ENCODE peak calls at places on chromosomes 4 and X, in eight cellular contexts. U is glutamatergic neuron, V is A549, X is kidney epithelial cell, G is endothelial cell, H is fibroblast of the aortic adventitia, P is neural crest cell, E is progenitor cell of endocrine pancreas. N is an unnamed sample.

GRCh38 chr4:48372272-48372671 is 30.9 kb downstream of the SLAIN2 start:
- DNase-seq in X (no peak), V (no peak), G (no peak), P (no peak), U (no peak), E (no peak), H (no peak), N (no peak)

GRCh38 chr4:94757192-94758140 is at the start of gene BMPR1B:
- DNase-seq in U (peak; percentile 22), G (peak; percentile 36), E (peak; percentile 39), V (no peak), H (peak; percentile 80), P (peak; percentile 42), X (peak; percentile 42), N (peak; percentile 44)

GRCh38 chr4:108080752-108081151 is 88.0 kb downstream of the LEF1 start:
- DNase-seq in P (no peak), G (no peak), U (no peak), E (no peak), H (no peak), X (no peak), V (no peak), N (no peak)

GRCh38 chr4:113847710-113848109 is 86.2 kb upstream of the CAMK2D start:
- DNase-seq in X (no peak), E (no peak), V (no peak), G (no peak), P (no peak), U (no peak), H (no peak), N (no peak)

GRCh38 chrX:102765217-102765616 is 44.7 kb downstream of the GPRASP3 start:
- DNase-seq in V (no peak), P (no peak), U (no peak), E (no peak), H (peak; percentile 88), G (no peak), X (no peak), N (peak; percentile 58)

GRCh38 chrX:150697641-150698040 is 4.4 kb downstream of the MTMR1 start:
- DNase-seq in X (no peak), G (no peak), H (no peak), E (no peak), P (no peak), V (no peak), U (no peak), N (no peak)

GRCh38 chrX:119763175-119763574 is 4.8 kb downstream of the SOWAHD start:
- DNase-seq in G (no peak), P (no peak), E (no peak), U (no peak), X (peak; percentile 47), H (peak; percentile 79), V (no peak), N (peak; percentile 77)

GRCh38 chr4:23135792-23136645 is 443.3 kb downstream of the GBA3 start:
- DNase-seq in E (no peak), G (peak; percentile 43), X (peak; percentile 10), U (no peak), P (peak; percentile 39), V (peak; percentile 2), H (peak; percentile 45), N (peak; percentile 59)

GRCh38 chrX:37380920-37381319 is 31.8 kb downstream of the PRRG1 start:
- DNase-seq in P (no peak), H (peak; percentile 83), G (no peak), E (no peak), V (peak; percentile 2), U (no peak), X (peak; percentile 63), N (peak; percentile 67)

GRCh38 chrX:136260801-136261200 is 9.6 kb upstream of the MAP7D3 start:
- DNase-seq in U (no peak), V (no peak), H (peak; percentile 62), P (no peak), E (no peak), G (no peak), X (no peak), N (no peak)

GRCh38 chrX:67601771-67602170 is 58.0 kb downstream of the AR start:
- DNase-seq in G (no peak), P (no peak), U (no peak), H (no peak), E (no peak), V (no peak), X (no peak), N (no peak)

GRCh38 chr4:3192827-3193226 is 56.1 kb upstream of the MSANTD1 start:
- DNase-seq in H (no peak), G (no peak), U (no peak), V (no peak), P (no peak), X (no peak), E (no peak), N (no peak)

GRCh38 chr4:76361689-76362412 is 55.3 kb downstream of the STBD1 start:
- DNase-seq in U (no peak), G (no peak), H (no peak), P (no peak), X (no peak), E (no peak), V (no peak), N (no peak)

DNA sequence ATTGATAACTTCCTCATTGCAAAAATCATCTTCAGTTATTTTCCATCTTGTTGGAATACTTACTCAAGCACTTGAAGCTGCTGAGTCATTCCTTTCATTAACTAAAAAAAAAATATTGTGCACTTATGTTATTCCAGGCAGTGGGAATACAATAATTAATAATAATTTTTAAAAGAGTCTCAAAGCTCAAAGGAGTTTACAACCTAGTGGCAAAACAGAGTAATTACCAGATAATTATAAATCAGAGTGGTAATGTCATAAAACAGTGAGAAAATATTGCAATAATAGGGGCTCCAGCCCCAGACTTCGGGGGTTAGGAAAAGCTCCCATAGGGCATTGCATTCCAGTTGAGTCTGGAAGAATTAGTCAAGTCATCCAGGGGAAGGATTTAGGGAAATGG is 79.6 kb downstream of the DDX53 start:
- DNase-seq in X (no peak), G (no peak), E (no peak), P (no peak), U (no peak), V (no peak), H (no peak), N (no peak)
- TF ChIP-seq CTCF in X (peak; percentile 6), G (peak; percentile 38), E (no peak), P (peak; percentile 39), U (peak; percentile 20), V (no peak), H (no peak), N (no peak)

GRCh38 chrX:56564921-56565861 is 1.8 kb downstream of the UBQLN2 start:
- DNase-seq in P (no peak), U (peak; percentile 17), V (no peak), E (no peak), X (no peak), H (no peak), G (no peak), N (no peak)

GRCh38 chrX:56564182-56564885 is 907 bp downstream of the UBQLN2 start:
- DNase-seq in H (peak; percentile 37), U (peak; percentile 20), G (no peak), P (no peak), X (peak; percentile 31), E (no peak), V (no peak), N (peak; percentile 13)

DNA sequence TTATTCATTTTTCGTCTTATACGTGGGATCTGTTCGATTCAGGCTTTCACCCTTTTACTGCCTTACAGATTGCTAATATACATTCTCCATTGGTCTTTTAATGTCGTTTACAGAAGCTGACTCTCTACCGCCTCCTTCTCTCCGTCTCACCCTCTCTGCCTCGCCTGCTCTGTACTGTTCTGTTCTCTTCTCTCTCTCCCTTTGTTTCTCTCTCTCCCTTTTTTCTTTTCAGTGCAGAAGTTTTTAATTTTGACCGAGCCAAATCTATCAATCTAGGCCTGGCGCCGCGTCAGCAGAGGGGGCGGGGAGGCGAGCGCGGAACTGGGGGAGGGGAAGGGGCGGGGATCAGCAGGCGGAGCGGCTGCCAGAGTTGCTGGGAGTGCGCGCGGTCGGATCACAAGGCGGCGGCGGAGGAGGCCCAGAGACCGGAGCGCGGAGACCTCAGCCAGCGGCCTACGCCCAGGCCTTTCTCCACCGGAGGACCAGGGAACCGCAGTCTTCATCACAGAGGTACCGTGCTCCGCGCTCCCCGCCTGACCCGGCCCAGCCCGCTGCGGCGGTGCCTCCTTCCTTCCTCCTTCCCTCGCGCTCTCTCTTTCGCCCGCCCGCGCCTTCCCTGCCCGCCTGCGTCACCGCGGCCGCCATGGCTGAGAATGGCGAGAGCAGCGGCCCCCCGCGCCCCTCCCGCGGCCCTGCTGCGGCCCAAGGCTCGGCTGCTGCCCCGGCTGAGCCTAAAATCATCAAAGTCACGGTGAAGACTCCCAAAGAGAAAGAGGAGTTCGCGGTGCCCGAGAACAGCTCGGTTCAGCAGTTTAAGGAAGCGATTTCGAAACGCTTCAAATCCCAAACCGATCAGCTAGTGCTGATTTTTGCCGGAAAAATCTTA is at the start of gene UBQLN2:
- DNase-seq in H (peak; percentile 80), P (peak; percentile 50), V (no peak), U (peak; percentile 86), G (peak; percentile 70), E (peak; percentile 51), X (no peak), N (peak; percentile 57)
- TF ChIP-seq CTCF in H (peak; percentile 50), P (peak; percentile 28), V (no peak), U (no peak), G (no peak), E (peak; percentile 10), X (peak; percentile 25), N (peak; percentile 49)

DNA sequence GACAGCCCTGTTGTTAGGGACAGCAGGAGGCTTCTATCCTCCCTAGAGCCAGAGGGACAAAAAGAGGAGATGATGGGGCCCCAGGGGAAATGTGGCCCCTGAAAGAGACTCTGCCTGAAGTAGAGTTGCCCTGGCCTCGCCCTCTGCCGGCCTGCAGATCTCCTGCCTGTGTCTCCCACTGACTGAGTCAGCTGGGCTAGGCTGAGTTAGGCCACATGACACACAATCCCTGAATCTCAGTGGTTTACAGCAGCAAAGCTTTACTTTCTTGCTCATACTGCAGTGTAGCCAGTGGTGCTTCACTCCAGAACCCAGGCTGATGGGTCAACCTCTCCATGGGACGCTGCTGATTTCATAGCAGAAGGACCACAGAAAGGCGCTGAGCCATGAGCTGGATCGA is 23.5 kb downstream of the DRD5 start:
- DNase-seq in V (no peak), H (no peak), U (no peak), X (no peak), P (no peak), G (no peak), E (no peak), N (no peak)
- TF ChIP-seq CTCF in V (no peak), H (no peak), U (no peak), X (no peak), P (no peak), G (no peak), E (no peak), N (no peak)

GRCh38 chrX:47202316-47202715 is 8.7 kb downstream of the UBA1 start:
- DNase-seq in P (no peak), E (no peak), V (no peak), U (no peak), G (no peak), H (no peak), X (no peak), N (no peak)

GRCh38 chrX:47202877-47203276 is 9.2 kb downstream of the UBA1 start:
- DNase-seq in U (no peak), G (no peak), X (no peak), H (no peak), P (no peak), E (no peak), V (no peak), N (no peak)

GRCh38 chrX:47206316-47206715 is 12.2 kb upstream of the CDK16 start:
- DNase-seq in U (no peak), P (no peak), V (no peak), G (no peak), H (no peak), E (no peak), X (no peak), N (no peak)

GRCh38 chrX:47208108-47208507 is 10.4 kb upstream of the CDK16 start:
- DNase-seq in U (no peak), G (no peak), X (no peak), V (no peak), P (no peak), E (no peak), H (no peak), N (no peak)

GRCh38 chrX:47204970-47205369 is 11.3 kb downstream of the UBA1 start:
- DNase-seq in U (no peak), G (no peak), P (no peak), V (no peak), E (no peak), X (no peak), H (no peak), N (no peak)
- TF ChIP-seq CTCF in U (no peak), G (no peak), P (no peak), V (no peak), E (no peak), X (no peak), H (no peak), N (no peak)